ENCODE peak calls at places on chromosomes 6 and 20, in eight cellular contexts. U, V, K, H, C, T, M and L are unnamed samples.
A peak's percentile ranks its signal among the peaks of the same experiment; 100 is the strongest.

GRCh38 chr20:48919882-48920526 is 1.5 kb upstream of the ARFGEF2 start:
- DNase-seq in U (no peak), V (no peak), K (peak; percentile 9), H (no peak), C (no peak), T (no peak), M (no peak), L (no peak)

GRCh38 chr6:127914240-127914639 is 13.4 kb upstream of the THEMIS start:
- DNase-seq in U (no peak), V (no peak), K (no peak), H (no peak), C (peak; percentile 52), T (no peak), M (no peak), L (no peak)

GRCh38 chr6:38822963-38823362 is 107.9 kb downstream of the DNAH8 start:
- DNase-seq in U (no peak), V (no peak), K (no peak), H (no peak), C (no peak), T (no peak), M (no peak), L (no peak)

GRCh38 chr6:82408952-82409421 is 45.4 kb downstream of the TPBG start:
- DNase-seq in U (no peak), V (peak; percentile 57), K (no peak), H (no peak), C (peak; percentile 91), T (no peak), M (peak; percentile 58), L (no peak)

GRCh38 chr6:149821492-149821891 is 42.7 kb downstream of the LRP11 start:
- DNase-seq in U (no peak), V (no peak), K (no peak), H (no peak), C (no peak), T (no peak), M (no peak), L (no peak)

GRCh38 chr6:128491643-128492206 is 28.7 kb downstream of the PTPRK start:
- DNase-seq in U (no peak), V (peak; percentile 92), K (peak; percentile 34), H (no peak), C (peak; percentile 64), T (no peak), M (peak; percentile 79), L (no peak)

GRCh38 chr6:133314951-133315350 is 73.8 kb downstream of the EYA4 start:
- DNase-seq in U (no peak), V (no peak), K (no peak), H (no peak), C (no peak), T (no peak), M (no peak), L (no peak)

GRCh38 chr6:19465240-19465639 is 371.9 kb upstream of the ID4 start:
- DNase-seq in U (no peak), V (no peak), K (no peak), H (no peak), C (no peak), T (no peak), M (peak; percentile 1), L (no peak)

GRCh38 chr6:441126-441920 is 49.8 kb downstream of the IRF4 start:
- DNase-seq in U (no peak), V (no peak), K (no peak), H (no peak), C (no peak), T (no peak), M (no peak), L (no peak)

GRCh38 chr6:21529431-21529830 is 64.1 kb upstream of the SOX4 start:
- DNase-seq in U (no peak), V (no peak), K (no peak), H (no peak), C (no peak), T (no peak), M (no peak), L (no peak)

GRCh38 chr6:4085329-4085695 is 6.4 kb upstream of the FAM217A start:
- DNase-seq in U (no peak), V (no peak), K (no peak), H (no peak), C (peak; percentile 24), T (no peak), M (peak; percentile 41), L (no peak)

GRCh38 chr6:83429857-83430605 is 820 bp downstream of the ME1 start:
- DNase-seq in U (no peak), V (peak; percentile 47), K (peak; percentile 12), H (no peak), C (peak; percentile 59), T (no peak), M (peak; percentile 46), L (peak; percentile 70)

GRCh38 chr6:44556046-44556445 is 168.5 kb downstream of the CDC5L start:
- DNase-seq in U (no peak), V (no peak), K (no peak), H (no peak), C (no peak), T (no peak), M (no peak), L (peak; percentile 62)

GRCh38 chr6:50818673-50819072 is at the start of gene TFAP2B:
- DNase-seq in U (no peak), V (no peak), K (no peak), H (no peak), C (no peak), T (no peak), M (no peak), L (no peak)
- H3K4me3 ChIP-seq in U (peak within 1 kb of the TSS; percentile 30), V (no peak within 1 kb of the TSS), K (no peak within 1 kb of the TSS), H (peak within 1 kb of the TSS; percentile 17), C (no peak within 1 kb of the TSS), T (no peak within 1 kb of the TSS), M (no peak within 1 kb of the TSS), L (no peak within 1 kb of the TSS)

GRCh38 chr6:92756912-92757311 is 662.4 kb downstream of the EPHA7 start:
- DNase-seq in U (no peak), V (peak; percentile 10), K (no peak), H (no peak), C (peak; percentile 19), T (no peak), M (peak; percentile 78), L (no peak)

GRCh38 chr6:92757926-92758325 is 661.4 kb downstream of the EPHA7 start:
- DNase-seq in U (no peak), V (no peak), K (no peak), H (no peak), C (no peak), T (no peak), M (no peak), L (no peak)

GRCh38 chr6:92762414-92763374 is 656.7 kb downstream of the EPHA7 start:
- DNase-seq in U (no peak), V (no peak), K (no peak), H (no peak), C (no peak), T (no peak), M (peak; percentile 24), L (no peak)

GRCh38 chr6:92753956-92754355 is 665.4 kb downstream of the EPHA7 start:
- DNase-seq in U (no peak), V (no peak), K (no peak), H (no peak), C (no peak), T (no peak), M (no peak), L (no peak)

GRCh38 chr6:92759195-92759594 is 660.2 kb downstream of the EPHA7 start:
- DNase-seq in U (no peak), V (no peak), K (no peak), H (no peak), C (no peak), T (no peak), M (no peak), L (no peak)
- H3K4me3 ChIP-seq in U (no peak overlapping the region), V (no peak overlapping the region), K (no peak overlapping the region), H (no peak overlapping the region), C (no peak overlapping the region), T (no peak overlapping the region), M (no peak overlapping the region), L (no peak overlapping the region)

GRCh38 chr6:15331143-15331542 is 85.3 kb downstream of the JARID2 start:
- DNase-seq in U (no peak), V (no peak), K (no peak), H (no peak), C (peak; percentile 64), T (no peak), M (no peak), L (no peak)

GRCh38 chr6:15331629-15332241 is 85.9 kb downstream of the JARID2 start:
- DNase-seq in U (no peak), V (no peak), K (no peak), H (no peak), C (no peak), T (no peak), M (no peak), L (no peak)

GRCh38 chr6:15329154-15329781 is 83.4 kb downstream of the JARID2 start:
- DNase-seq in U (no peak), V (peak; percentile 89), K (no peak), H (peak; percentile 52), C (peak; percentile 93), T (no peak), M (peak; percentile 91), L (no peak)

GRCh38 chr6:15332441-15332840 is 86.6 kb downstream of the JARID2 start:
- DNase-seq in U (no peak), V (no peak), K (no peak), H (no peak), C (no peak), T (no peak), M (peak; percentile 92), L (no peak)

GRCh38 chr6:15330174-15330934 is 84.5 kb downstream of the JARID2 start:
- DNase-seq in U (no peak), V (no peak), K (no peak), H (no peak), C (peak; percentile 63), T (no peak), M (no peak), L (no peak)
- H3K4me3 ChIP-seq in U (no peak overlapping the region), V (no peak overlapping the region), K (no peak overlapping the region), H (no peak overlapping the region), C (no peak overlapping the region), T (no peak overlapping the region), M (no peak overlapping the region), L (no peak overlapping the region)

GRCh38 chr6:11213305-11214106 is 19.0 kb downstream of the NEDD9 start:
- DNase-seq in U (no peak), V (peak; percentile 58), K (no peak), H (no peak), C (no peak), T (no peak), M (peak; percentile 50), L (no peak)

GRCh38 chr6:11212625-11213024 is 19.8 kb downstream of the NEDD9 start:
- DNase-seq in U (no peak), V (peak; percentile 87), K (no peak), H (peak; percentile 64), C (peak; percentile 67), T (no peak), M (peak; percentile 86), L (no peak)

GRCh38 chr6:11214911-11215310 is 17.6 kb downstream of the NEDD9 start:
- DNase-seq in U (no peak), V (no peak), K (no peak), H (peak; percentile 61), C (no peak), T (no peak), M (no peak), L (no peak)

GRCh38 chr6:11215773-11216172 is 16.7 kb downstream of the NEDD9 start:
- DNase-seq in U (no peak), V (no peak), K (no peak), H (no peak), C (no peak), T (no peak), M (no peak), L (no peak)

DNA sequence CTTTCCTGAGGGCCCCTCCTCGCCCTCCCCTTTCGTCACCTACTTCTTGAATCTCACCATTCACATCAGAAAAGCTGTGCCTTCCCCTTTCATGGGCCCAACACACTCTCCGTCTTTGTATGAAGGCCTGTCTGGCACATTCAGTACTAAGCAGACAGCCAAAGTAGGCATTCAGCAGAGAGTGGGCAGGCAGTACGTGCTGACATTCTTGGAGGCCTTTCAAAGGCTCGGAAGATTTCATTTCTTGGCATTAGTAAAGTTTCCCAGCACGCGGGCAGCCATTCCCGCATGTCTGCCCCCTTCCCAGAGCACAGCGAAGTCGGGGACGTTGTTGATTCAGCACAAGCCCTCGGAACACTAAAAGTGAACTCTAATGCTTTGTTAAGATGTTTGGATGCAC is 18.0 kb downstream of the NEDD9 start:
- DNase-seq in U (no peak), V (no peak), K (no peak), H (peak; percentile 62), C (no peak), T (no peak), M (no peak), L (no peak)
- H3K4me3 ChIP-seq in U (peak overlapping the region; percentile 42), V (no peak overlapping the region), K (no peak overlapping the region), H (no peak overlapping the region), C (no peak overlapping the region), T (no peak overlapping the region), M (no peak overlapping the region), L (no peak overlapping the region)